ENCODE peak calls at places on chromosomes 6 and 20, in seven cellular contexts. B is A549, X is sigmoid colon, Y is cardiac muscle cell, K is fibroblast of lung, N is AG04449, T is cardiac fibroblast. M is an unnamed sample.

GRCh38 chr6:44253307-44254101 is 3.8 kb downstream of the SLC35B2 start:
- DNase-seq in N (no peak), B (no peak), K (no peak), X (no peak), Y (peak; percentile 65), T (peak; percentile 39), M (no peak)

GRCh38 chr6:32082951-32083350 is 26.2 kb downstream of the TNXB start:
- DNase-seq in Y (no peak), B (no peak), T (peak; percentile 92), N (no peak), X (peak; percentile 90), K (peak; percentile 76), M (no peak)

GRCh38 chr6:79030511-79030910 is 47.5 kb downstream of the PHIP start:
- DNase-seq in N (no peak), Y (no peak), X (no peak), K (no peak), T (no peak), B (no peak), M (no peak)

GRCh38 chr6:1995521-1996110 is 249.8 kb downstream of the GMDS start:
- DNase-seq in B (no peak), K (no peak), T (no peak), Y (no peak), X (no peak), N (no peak), M (peak; percentile 45)

GRCh38 chr6:137272403-137272802 is 53.2 kb upstream of the IFNGR1 start:
- DNase-seq in N (no peak), T (no peak), Y (no peak), X (no peak), B (no peak), K (no peak), M (no peak)

GRCh38 chr6:126748141-126748540 is 370.3 kb upstream of the RSPO3 start:
- DNase-seq in X (no peak), N (no peak), B (no peak), Y (no peak), T (no peak), K (peak; percentile 2), M (no peak)

GRCh38 chr6:148044261-148044731 is 298.3 kb upstream of the SASH1 start:
- DNase-seq in Y (no peak), X (no peak), N (peak; percentile 73), B (no peak), K (peak; percentile 28), T (no peak), M (no peak)

GRCh38 chr6:50007821-50008220 is 14.0 kb downstream of the DEFB110 start:
- DNase-seq in N (no peak), Y (no peak), B (no peak), K (peak; percentile 71), T (no peak), X (no peak), M (no peak)

GRCh38 chr6:97215157-97215769 is 67.8 kb downstream of the MMS22L start:
- DNase-seq in T (peak; percentile 76), N (peak; percentile 26), K (peak; percentile 77), Y (peak; percentile 64), B (peak; percentile 0), X (no peak), M (no peak)

GRCh38 chr6:73631849-73632248 is 21.9 kb downstream of the SLC17A5 start:
- DNase-seq in N (no peak), K (peak; percentile 56), B (no peak), X (no peak), Y (no peak), T (peak; percentile 26), M (no peak)

GRCh38 chr20:40323411-40323810 is 365.6 kb downstream of the MAFB start:
- DNase-seq in T (no peak), N (no peak), X (no peak), Y (no peak), K (no peak), B (no peak), M (no peak)

DNA sequence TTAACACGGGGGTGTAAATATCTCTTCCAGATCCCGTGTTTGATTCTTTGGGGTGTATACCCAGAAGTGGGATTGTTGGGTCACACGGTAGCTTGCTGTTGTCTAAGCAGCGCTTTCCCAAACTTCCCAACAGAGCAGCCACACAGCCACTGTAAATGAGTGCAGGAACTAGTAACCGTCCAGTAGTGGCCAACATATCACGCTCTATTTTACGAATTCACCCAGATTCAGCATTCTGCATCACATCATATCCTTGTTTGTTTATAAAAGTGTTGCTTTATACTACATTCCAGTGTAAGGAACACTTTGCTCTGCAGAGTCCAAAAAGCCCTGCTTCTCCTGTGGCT is 216.1 kb upstream of the ECI2 start:
- DNase-seq in N (no peak), Y (no peak), K (no peak), B (no peak), T (no peak), X (no peak), M (no peak)
- H3K4me3 ChIP-seq in N (peak overlapping the region; percentile 20), Y (no peak overlapping the region), K (peak overlapping the region; percentile 40), B (peak overlapping the region; percentile 29), T (no peak overlapping the region), X (peak overlapping the region; percentile 13), M (no peak overlapping the region)

DNA sequence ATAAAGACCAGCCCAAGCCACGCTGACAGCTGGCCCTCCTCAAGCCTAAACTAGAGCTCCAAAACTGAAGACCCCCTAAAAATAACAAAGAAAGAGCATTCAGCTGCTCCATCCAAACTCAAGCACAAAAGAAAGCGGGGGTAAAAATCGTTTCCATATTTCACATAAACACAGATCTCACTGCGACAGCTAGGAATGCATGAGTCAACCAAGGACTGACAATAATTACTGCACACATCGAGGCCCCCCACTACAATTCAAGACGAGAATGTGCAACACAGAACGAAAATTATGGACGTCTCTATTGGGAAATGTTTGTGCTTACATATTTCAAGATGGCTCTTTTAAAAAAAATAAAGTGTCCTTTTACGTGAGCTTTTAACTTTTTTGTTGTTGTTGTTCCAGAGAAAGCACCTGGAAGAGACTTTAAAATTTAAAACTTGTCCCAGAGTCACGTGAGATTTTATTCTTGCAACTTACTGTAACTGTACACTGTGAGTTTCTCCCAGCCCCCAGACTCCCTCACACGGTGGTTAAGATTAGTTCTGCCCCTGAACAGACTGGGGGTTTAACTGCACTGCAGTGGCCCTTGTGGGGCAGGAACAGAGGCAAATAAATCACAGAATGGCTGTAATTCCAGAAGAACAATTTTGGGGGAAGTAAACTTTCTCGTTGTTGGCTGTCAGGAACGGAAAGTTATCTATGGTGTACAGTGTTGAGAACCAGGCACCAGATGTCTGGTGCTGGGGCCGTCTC is 30.9 kb downstream of the CNKSR3 start:
- DNase-seq in K (peak; percentile 62), B (no peak), X (no peak), T (peak; percentile 64), Y (no peak), N (no peak), M (no peak)
- H3K4me3 ChIP-seq in K (peak overlapping the region; percentile 55), B (no peak overlapping the region), X (no peak overlapping the region), T (peak overlapping the region; percentile 6), Y (no peak overlapping the region), N (peak overlapping the region; percentile 41), M (no peak overlapping the region)

GRCh38 chr6:103983860-103984259 is 875.9 kb downstream of the HACE1 start:
- DNase-seq in B (no peak), Y (no peak), T (no peak), X (no peak), K (no peak), N (no peak), M (no peak)

GRCh38 chr6:103983000-103983399 is 876.7 kb downstream of the HACE1 start:
- DNase-seq in K (no peak), B (no peak), N (no peak), T (no peak), Y (no peak), X (no peak), M (no peak)
- H3K4me3 ChIP-seq in K (no peak overlapping the region), B (no peak overlapping the region), N (no peak overlapping the region), T (no peak overlapping the region), Y (no peak overlapping the region), X (no peak overlapping the region), M (no peak overlapping the region)

GRCh38 chr20:1964659-1965405 is 29.0 kb downstream of the PDYN start:
- DNase-seq in X (peak; percentile 30), N (no peak), Y (no peak), T (no peak), K (no peak), B (no peak), M (no peak)
- H3K4me3 ChIP-seq in X (no peak overlapping the region), N (peak overlapping the region; percentile 24), Y (no peak overlapping the region), T (no peak overlapping the region), K (no peak overlapping the region), B (no peak overlapping the region), M (no peak overlapping the region)

GRCh38 chr20:25860531-25861150 is 164.0 kb upstream of the ZNF337 start:
- DNase-seq in K (no peak), Y (no peak), X (no peak), T (no peak), N (no peak), B (no peak), M (no peak)

GRCh38 chr20:25863536-25864325 is 167.1 kb upstream of the ZNF337 start:
- DNase-seq in T (no peak), Y (peak; percentile 45), K (peak; percentile 2), N (no peak), B (no peak), X (no peak), M (no peak)

GRCh38 chr20:25856256-25856884 is 159.7 kb upstream of the ZNF337 start:
- DNase-seq in N (no peak), T (no peak), B (no peak), K (no peak), X (peak; percentile 53), Y (no peak), M (no peak)

GRCh38 chr20:25858495-25859425 is 162.1 kb upstream of the ZNF337 start:
- DNase-seq in Y (no peak), X (peak; percentile 30), T (no peak), N (no peak), K (no peak), B (no peak), M (no peak)

GRCh38 chr20:25859649-25860530 is 163.2 kb upstream of the ZNF337 start:
- DNase-seq in B (no peak), N (no peak), Y (peak; percentile 51), X (peak; percentile 84), T (peak; percentile 66), K (peak; percentile 26), M (peak; percentile 80)
- H3K4me3 ChIP-seq in B (peak overlapping the region; percentile 12), N (no peak overlapping the region), Y (no peak overlapping the region), X (peak overlapping the region; percentile 23), T (no peak overlapping the region), K (no peak overlapping the region), M (peak overlapping the region; percentile 21)

GRCh38 chr6:41408982-41409381 is 73.6 kb downstream of the NCR2 start:
- DNase-seq in X (no peak), Y (no peak), B (no peak), K (no peak), T (no peak), N (no peak), M (no peak)
- H3K4me3 ChIP-seq in X (no peak overlapping the region), Y (no peak overlapping the region), B (no peak overlapping the region), K (no peak overlapping the region), T (no peak overlapping the region), N (no peak overlapping the region), M (no peak overlapping the region)

DNA sequence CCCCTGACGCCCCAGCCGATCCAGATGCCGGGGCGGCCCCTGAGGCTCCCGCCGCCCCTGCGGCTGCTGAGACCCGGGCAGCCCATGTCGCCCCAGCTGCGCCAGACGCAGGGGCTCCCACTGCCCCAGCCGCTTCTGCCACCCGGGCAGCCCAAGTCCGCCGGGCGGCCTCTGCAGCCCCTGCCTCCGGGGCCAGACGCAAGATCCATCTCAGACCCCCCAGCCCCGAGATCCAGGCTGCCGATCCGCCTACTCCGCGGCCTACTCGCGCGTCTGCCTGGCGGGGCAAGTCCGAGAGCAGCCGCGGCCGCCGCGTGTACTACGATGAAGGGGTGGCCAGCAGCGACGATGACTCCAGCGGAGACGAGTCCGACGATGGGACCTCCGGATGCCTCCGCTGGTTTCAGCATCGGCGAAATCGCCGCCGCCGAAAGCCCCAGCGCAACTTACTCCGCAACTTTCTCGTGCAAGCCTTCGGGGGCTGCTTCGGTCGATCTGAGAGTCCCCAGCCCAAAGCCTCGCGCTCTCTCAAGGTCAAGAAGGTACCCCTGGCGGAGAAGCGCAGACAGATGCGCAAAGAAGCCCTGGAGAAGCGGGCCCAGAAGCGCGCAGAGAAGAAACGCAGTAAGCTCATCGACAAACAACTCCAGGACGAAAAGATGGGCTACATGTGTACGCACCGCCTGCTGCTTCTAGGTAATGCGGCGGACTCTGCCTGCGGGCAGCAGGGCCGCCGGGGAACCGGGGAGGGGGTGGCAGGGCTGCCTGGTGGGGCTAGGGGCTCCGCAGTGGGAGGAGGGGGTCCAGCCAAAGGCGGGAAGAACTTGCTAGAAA is 2.3 kb downstream of the GNAS start:
- DNase-seq in N (no peak), Y (no peak), X (no peak), T (no peak), K (no peak), B (no peak), M (no peak)
- H3K4me3 ChIP-seq in N (peak overlapping the region; percentile 30), Y (peak overlapping the region; percentile 21), X (peak overlapping the region; percentile 28), T (peak overlapping the region; percentile 9), K (no peak overlapping the region), B (no peak overlapping the region), M (no peak overlapping the region)